ENCODE peak calls at places on chromosomes 7 and 10, in five cellular contexts. F is stimulated activated CD4-positive, alpha-beta T cell treated with anti-CD3 and anti-CD28 coated beads, Interleukin-15, amount 100 ng/mL, for 1 hour; V is AG09309; B is psoas muscle; S is hepatocyte. E is an unnamed sample.
A peak's percentile ranks its signal among the peaks of the same experiment; 100 is the strongest.

GRCh38 chr7:73995330-73995729 is 32.6 kb upstream of the ELN start:
- DNase-seq in F (no peak), V (peak; percentile 54), B (no peak), S (peak; percentile 42), E (no peak)

GRCh38 chr10:111072232-111072631 is 4.6 kb upstream of the ADRA2A start:
- DNase-seq in F (no peak), V (no peak), B (no peak), S (no peak), E (no peak)

GRCh38 chr10:74981831-74982633 is 129.4 kb upstream of the SAMD8 start:
- DNase-seq in F (no peak), V (no peak), B (no peak), S (no peak), E (no peak)

GRCh38 chr10:132094581-132095234 is 29.0 kb downstream of the JAKMIP3 start:
- DNase-seq in F (no peak), V (no peak), B (no peak), S (peak; percentile 6), E (no peak)

GRCh38 chr7:55144333-55144954 is 125.6 kb downstream of the EGFR start:
- DNase-seq in F (no peak), V (no peak), B (no peak), S (no peak), E (no peak)

GRCh38 chr7:20681258-20681882 is 65.9 kb downstream of the ABCB5 start:
- DNase-seq in F (no peak), V (no peak), B (no peak), S (no peak), E (no peak)

GRCh38 chr7:28793383-28793782 is 164.7 kb downstream of the TRIL start:
- DNase-seq in F (no peak), V (no peak), B (peak; percentile 41), S (no peak), E (no peak)

GRCh38 chr7:5350600-5351385 is 68.0 kb downstream of the SLC29A4 start:
- DNase-seq in F (no peak), V (no peak), B (no peak), S (no peak), E (no peak)

GRCh38 chr10:89367529-89367928 is 10.3 kb upstream of the IFIT1B start:
- DNase-seq in F (no peak), V (no peak), B (no peak), S (no peak), E (no peak)

GRCh38 chr7:128435311-128435654 is 20.4 kb upstream of the HILPDA start:
- DNase-seq in F (no peak), V (no peak), B (no peak), S (no peak), E (no peak)

GRCh38 chr7:7707756-7708310 is 10.6 kb downstream of the RPA3 start:
- DNase-seq in F (no peak), V (no peak), B (no peak), S (peak; percentile 31), E (no peak)

GRCh38 chr7:136869006-136869961 is 832 bp downstream of the CHRM2 start:
- DNase-seq in F (no peak), V (no peak), B (peak; percentile 9), S (peak; percentile 9), E (peak; percentile 22)

GRCh38 chr10:69061305-69062161 is 26.4 kb upstream of the SRGN start:
- DNase-seq in F (no peak), V (peak; percentile 98), B (peak; percentile 39), S (peak; percentile 64), E (peak; percentile 87)

GRCh38 chr7:142607351-142607750 is 141.9 kb upstream of the PRSS1 start:
- DNase-seq in F (no peak), V (no peak), B (no peak), S (no peak), E (no peak)

GRCh38 chr10:36608251-36608650 is 517.1 kb upstream of the ANKRD30A start:
- DNase-seq in F (no peak), V (no peak), B (no peak), S (no peak), E (peak; percentile 25)

GRCh38 chr10:11757452-11757819 is 15.3 kb downstream of the ECHDC3 start:
- DNase-seq in F (no peak), V (peak; percentile 69), B (peak; percentile 58), S (peak; percentile 90), E (peak; percentile 76)

GRCh38 chr7:124324262-124324661 is 291.4 kb upstream of the TMEM229A start:
- DNase-seq in F (no peak), V (no peak), B (no peak), S (no peak), E (no peak)

GRCh38 chr7:38057829-38058228 is 120.2 kb upstream of the STARD3NL start:
- DNase-seq in F (no peak), V (no peak), B (no peak), S (no peak), E (no peak)

GRCh38 chr10:4137299-4137698 is 352.3 kb upstream of the KLF6 start:
- DNase-seq in F (no peak), V (no peak), B (no peak), S (no peak), E (no peak)

GRCh38 chr10:13439771-13440708 is 88.8 kb downstream of the BEND7 start:
- DNase-seq in F (peak; percentile 22), V (no peak), B (peak; percentile 52), S (peak; percentile 79), E (peak; percentile 89)

GRCh38 chr7:73900286-73900685 is 39.3 kb downstream of the TMEM270 start:
- DNase-seq in F (no peak), V (no peak), B (no peak), S (no peak), E (peak; percentile 44)

GRCh38 chr7:1033546-1034145 is 10.7 kb upstream of the GPR146 start:
- DNase-seq in F (no peak), V (no peak), B (no peak), S (no peak), E (no peak)